ENCODE peak calls at places on chromosomes 7 and 10, in ten cellular contexts. B is tibial nerve, P is lower leg skin, O is right lobe of liver, M is cardiac fibroblast, T is A549, Q is AG09309, X is fibroblast of villous mesenchyme, F is esophagus squamous epithelium, I is astrocyte. E is an unnamed sample.
A peak's percentile ranks its signal among the peaks of the same experiment; 100 is the strongest.

GRCh38 chr10:26773633-26774032 is 76.1 kb downstream of the PDSS1 start:
- DNase-seq in B (no peak), P (no peak), Q (no peak), T (no peak), M (no peak), O (no peak), I (peak; percentile 36), X (peak; percentile 12), F (no peak), E (peak; percentile 27)

GRCh38 chr7:77360969-77361368 is 55.2 kb downstream of the GSAP start:
- DNase-seq in O (no peak), I (no peak), T (no peak), B (no peak), F (no peak), X (no peak), P (no peak), Q (no peak), M (no peak), E (no peak)

GRCh38 chr10:13099144-13099665 is 758 bp upstream of the OPTN start:
- DNase-seq in M (peak; percentile 71), B (no peak), T (peak; percentile 84), P (no peak), Q (no peak), X (peak; percentile 76), O (peak; percentile 48), I (no peak), F (no peak), E (peak; percentile 71)

GRCh38 chr10:126911301-126911700 is 6.1 kb downstream of the DOCK1 start:
- DNase-seq in I (no peak), T (no peak), Q (no peak), P (no peak), X (no peak), F (no peak), M (no peak), O (no peak), B (no peak), E (no peak)

GRCh38 chr10:7015457-7015856 is 395.4 kb downstream of the SFMBT2 start:
- DNase-seq in B (no peak), F (no peak), T (peak; percentile 2), Q (no peak), X (no peak), M (no peak), O (no peak), P (no peak), I (no peak), E (peak; percentile 12)

GRCh38 chr10:128373831-128374230 is 247.6 kb upstream of the MKI67 start:
- DNase-seq in F (no peak), P (no peak), I (no peak), M (no peak), Q (no peak), O (no peak), X (no peak), B (no peak), T (no peak), E (no peak)

GRCh38 chr7:37920619-37921339 is at the start of gene EPDR1:
- DNase-seq in M (no peak), T (peak; percentile 89), X (no peak), O (peak; percentile 75), Q (no peak), I (peak; percentile 18), B (peak; percentile 29), F (no peak), P (peak; percentile 87), E (peak; percentile 23)

GRCh38 chr10:33132626-33133025 is 174.6 kb upstream of the ITGB1 start:
- DNase-seq in B (no peak), O (no peak), P (no peak), X (no peak), Q (no peak), T (peak; percentile 77), F (no peak), I (no peak), M (no peak), E (no peak)

GRCh38 chr7:99141756-99142726 is 1.9 kb downstream of the SMURF1 start:
- DNase-seq in M (peak; percentile 88), Q (peak; percentile 41), X (peak; percentile 89), I (peak; percentile 80), P (peak; percentile 92), O (peak; percentile 60), F (no peak), B (peak; percentile 77), T (peak; percentile 80), E (peak; percentile 73)

GRCh38 chr7:76409537-76409936 is at the start of gene SSC4D:
- DNase-seq in I (no peak), X (no peak), M (no peak), T (no peak), P (no peak), F (no peak), Q (no peak), B (no peak), O (no peak), E (no peak)

GRCh38 chr7:32072397-32072796 is 2.2 kb upstream of the PDE1C start:
- DNase-seq in X (no peak), Q (no peak), O (no peak), P (no peak), M (no peak), B (no peak), T (no peak), F (no peak), I (no peak), E (no peak)

GRCh38 chr7:32070406-32071360 is at the start of gene PDE1C:
- DNase-seq in F (no peak), B (no peak), Q (no peak), M (no peak), X (no peak), P (no peak), O (no peak), T (peak; percentile 30), I (no peak), E (peak; percentile 42)

GRCh38 chr7:32070051-32070405 is 179 bp downstream of the PDE1C start:
- DNase-seq in B (no peak), I (no peak), O (no peak), X (no peak), Q (no peak), T (no peak), M (no peak), F (no peak), P (no peak), E (peak; percentile 51)

GRCh38 chr7:32073533-32073932 is 3.3 kb upstream of the PDE1C start:
- DNase-seq in M (peak; percentile 44), B (no peak), T (no peak), O (no peak), P (no peak), X (no peak), F (no peak), I (peak; percentile 79), Q (no peak), E (no peak)

GRCh38 chr7:32071466-32072091 is 1.4 kb upstream of the PDE1C start:
- DNase-seq in M (no peak), I (no peak), F (no peak), P (no peak), T (no peak), X (no peak), B (no peak), O (no peak), Q (no peak), E (no peak)
- H3K4me3 ChIP-seq in M (peak overlapping the region; percentile 32), I (peak overlapping the region; percentile 81), F (peak overlapping the region; percentile 47), P (no peak overlapping the region), T (peak overlapping the region; percentile 58), X (no peak overlapping the region), B (peak overlapping the region; percentile 47), O (no peak overlapping the region), Q (peak overlapping the region; percentile 41), E (peak overlapping the region; percentile 90)

GRCh38 chr7:151836191-151836926 is 40.6 kb downstream of the PRKAG2 start:
- DNase-seq in M (no peak), P (no peak), F (no peak), T (no peak), Q (no peak), I (no peak), X (no peak), B (no peak), O (no peak), E (no peak)

GRCh38 chr7:151835636-151836035 is 41.3 kb downstream of the PRKAG2 start:
- DNase-seq in M (no peak), X (no peak), P (no peak), T (no peak), I (no peak), Q (no peak), F (no peak), B (no peak), O (no peak), E (no peak)

GRCh38 chr7:151837285-151838042 is 39.5 kb downstream of the PRKAG2 start:
- DNase-seq in B (no peak), I (no peak), O (no peak), P (no peak), F (no peak), T (no peak), X (no peak), M (no peak), Q (no peak), E (no peak)

GRCh38 chr7:151838072-151838471 is 38.8 kb downstream of the PRKAG2 start:
- DNase-seq in M (no peak), Q (no peak), P (no peak), T (no peak), O (no peak), F (no peak), B (no peak), X (no peak), I (no peak), E (no peak)

GRCh38 chr7:151836927-151837205 is 40.0 kb downstream of the PRKAG2 start:
- DNase-seq in B (no peak), F (no peak), O (no peak), M (no peak), P (no peak), T (no peak), Q (no peak), I (no peak), X (no peak), E (no peak)
- H3K4me3 ChIP-seq in B (no peak overlapping the region), F (no peak overlapping the region), O (no peak overlapping the region), M (no peak overlapping the region), P (no peak overlapping the region), T (no peak overlapping the region), Q (no peak overlapping the region), I (no peak overlapping the region), X (no peak overlapping the region), E (no peak overlapping the region)

DNA sequence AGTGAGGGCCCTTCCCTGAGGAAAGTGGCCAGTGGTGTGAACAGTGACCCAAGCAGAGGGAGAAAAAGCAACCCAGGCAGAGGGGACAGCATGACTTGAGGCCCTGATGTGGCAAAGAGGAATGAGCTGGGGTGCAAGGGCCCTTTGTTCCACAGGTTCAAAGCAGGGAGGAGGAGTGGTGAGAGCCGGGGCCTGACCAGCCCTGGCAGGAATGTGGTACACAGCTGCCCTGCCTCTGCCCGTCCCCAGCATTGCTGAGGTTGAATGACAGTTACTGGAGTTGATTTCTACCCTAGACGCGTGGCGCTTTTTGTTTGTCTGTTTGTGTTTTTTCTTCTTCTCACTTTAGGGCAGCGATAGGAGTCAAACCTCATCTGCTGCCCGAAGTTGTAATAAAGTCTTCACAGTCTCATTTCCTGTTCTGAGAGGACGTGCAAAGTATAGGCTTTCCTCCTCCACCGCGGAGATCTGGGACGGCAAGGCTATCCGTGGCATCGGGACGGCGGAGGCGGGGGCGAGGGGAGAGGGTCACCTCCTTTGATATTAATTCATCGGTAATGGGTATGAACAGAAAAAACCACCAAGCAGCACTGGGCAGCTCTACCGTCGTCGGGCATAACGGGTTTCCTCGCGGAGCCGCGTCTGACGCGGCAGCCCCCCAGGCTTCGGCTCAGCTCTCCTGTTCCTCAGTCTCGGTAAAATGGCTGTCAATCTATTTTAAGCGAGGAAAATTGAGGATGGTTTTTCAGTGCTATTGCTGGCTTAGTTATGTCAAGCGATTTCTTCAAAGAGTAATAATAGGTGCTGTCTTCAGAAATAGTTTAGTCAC is 160.8 kb downstream of the LRMDA start:
- DNase-seq in M (no peak), T (no peak), P (no peak), O (no peak), X (no peak), B (no peak), I (no peak), Q (no peak), F (no peak), E (no peak)
- H3K4me3 ChIP-seq in M (no peak overlapping the region), T (no peak overlapping the region), P (no peak overlapping the region), O (no peak overlapping the region), X (no peak overlapping the region), B (no peak overlapping the region), I (no peak overlapping the region), Q (no peak overlapping the region), F (peak overlapping the region; percentile 2), E (no peak overlapping the region)

GRCh38 chr10:24465124-24465874 is 256.4 kb downstream of the KIAA1217 start:
- DNase-seq in Q (peak; percentile 93), P (no peak), B (no peak), O (peak; percentile 27), I (peak; percentile 99), T (no peak), X (peak; percentile 67), F (no peak), M (peak; percentile 81), E (peak; percentile 72)
- H3K4me3 ChIP-seq in Q (no peak overlapping the region), P (no peak overlapping the region), B (peak overlapping the region; percentile 13), O (peak overlapping the region; percentile 56), I (peak overlapping the region; percentile 86), T (peak overlapping the region; percentile 46), X (no peak overlapping the region), F (peak overlapping the region; percentile 28), M (no peak overlapping the region), E (peak overlapping the region; percentile 82)